ENCODE peak calls at places on chromosomes 16 and 17, in four cellular contexts. R is fibroblast of the aortic adventitia, U is cardiac fibroblast, L is AG10803. E is an unnamed sample.

GRCh38 chr17:78316867-78317816 is 42.7 kb downstream of the SOCS3 start:
- DNase-seq in U (peak), L (no peak), R (peak), E (peak)

GRCh38 chr17:66915792-66916191 is 48.7 kb upstream of the CACNG4 start:
- DNase-seq in L (no peak), R (no peak), U (no peak), E (no peak)

GRCh38 chr16:89602273-89602951 is 11.0 kb upstream of the DPEP1 start:
- DNase-seq in U (peak), L (peak), R (peak), E (peak)

GRCh38 chr17:60586288-60586974 is 13.6 kb upstream of the PPM1D start:
- DNase-seq in U (peak), R (peak), L (peak), E (no peak)

GRCh38 chr17:28529012-28529400 is 22.9 kb downstream of the FOXN1 start:
- DNase-seq in U (no peak), R (no peak), L (no peak), E (no peak)

GRCh38 chr16:6009151-6009550 is 911.6 kb upstream of the EEF2KMT start:
- DNase-seq in R (no peak), U (no peak), L (no peak), E (no peak)

GRCh38 chr17:41917957-41918391 is 777 bp downstream of the ACLY start:
- DNase-seq in U (peak), R (peak), L (no peak), E (peak)

GRCh38 chr17:42342242-42343008 is 45.8 kb downstream of the STAT3 start:
- DNase-seq in L (peak), U (no peak), R (no peak), E (peak)

GRCh38 chr17:19753049-19753444 is 4.9 kb upstream of the ALDH3A1 start:
- DNase-seq in U (peak), R (peak), L (peak), E (peak)

GRCh38 chr16:28318042-28318597 is 25.8 kb downstream of the SBK1 start:
- DNase-seq in R (no peak), L (no peak), U (no peak), E (no peak)

GRCh38 chr16:84942786-84943185 is 68.5 kb downstream of the ZDHHC7 start:
- DNase-seq in U (no peak), L (peak), R (no peak), E (no peak)

GRCh38 chr16:27287051-27287811 is 18.7 kb upstream of the NSMCE1 start:
- DNase-seq in L (no peak), R (no peak), U (no peak), E (no peak)

GRCh38 chr16:87463722-87464690 is 28.8 kb downstream of the ZCCHC14 start:
- DNase-seq in R (no peak), U (peak), L (peak), E (peak)

GRCh38 chr16:11034005-11034404 is 89.6 kb downstream of the CLEC16A start:
- DNase-seq in L (peak), U (peak), R (peak), E (peak)

GRCh38 chr17:39753514-39754160 is 15.9 kb downstream of the GRB7 start:
- DNase-seq in U (no peak), R (no peak), L (no peak), E (no peak)

GRCh38 chr16:85137323-85138072 is 25.2 kb upstream of the CIBAR2 start:
- DNase-seq in U (peak), L (peak), R (peak), E (peak)

GRCh38 chr16:27859020-27859419 is 204.5 kb downstream of the GSG1L start:
- DNase-seq in U (no peak), R (no peak), L (no peak), E (no peak)

GRCh38 chr17:55005520-55005919 is 37.0 kb downstream of the STXBP4 start:
- DNase-seq in U (peak), R (peak), L (peak), E (peak)

GRCh38 chr16:81873843-81874752 is 95.0 kb downstream of the PLCG2 start:
- DNase-seq in L (peak), U (peak), R (peak), E (peak)

GRCh38 chr16:71846443-71846842 is 667 bp downstream of the ATXN1L start:
- DNase-seq in R (peak), L (peak), U (peak), E (no peak)

GRCh38 chr17:55158439-55158838 is 106.3 kb upstream of the HLF start:
- DNase-seq in R (no peak), U (no peak), L (no peak), E (no peak)

GRCh38 chr16:17748005-17748719 is 277.4 kb upstream of the XYLT1 start:
- DNase-seq in U (no peak), L (no peak), R (no peak), E (no peak)

GRCh38 chr17:72661093-72661944 is 431.2 kb downstream of the SLC39A11 start:
- DNase-seq in L (no peak), R (no peak), U (no peak), E (no peak)

GRCh38 chr16:57366544-57367040 is 5.7 kb upstream of the CX3CL1 start:
- DNase-seq in R (no peak), U (peak), L (no peak), E (no peak)

GRCh38 chr17:83098241-83099085 is 19.1 kb downstream of the METRNL start:
- DNase-seq in L (no peak), U (no peak), R (no peak), E (peak)

GRCh38 chr17:33942414-33942813 is 312.7 kb upstream of the CCL2 start:
- DNase-seq in R (no peak), U (no peak), L (no peak), E (no peak)

GRCh38 chr17:75153854-75154194 is 488 bp downstream of the JPT1 start:
- DNase-seq in U (no peak), L (no peak), R (no peak), E (peak)

GRCh38 chr17:72602517-72603345 is 481.9 kb downstream of the SOX9 start:
- DNase-seq in R (peak), L (peak), U (peak), E (peak)

GRCh38 chr16:71954699-71955195 is 45.5 kb downstream of the PKD1L3 start:
- DNase-seq in L (no peak), U (no peak), R (no peak), E (no peak)

GRCh38 chr17:42203354-42203753 is 9.1 kb upstream of the GHDC start:
- DNase-seq in U (no peak), R (no peak), L (no peak), E (no peak)

GRCh38 chr16:14354561-14355351 is 275.3 kb downstream of the PARN start:
- DNase-seq in R (peak), U (no peak), L (peak), E (no peak)

GRCh38 chr17:968812-969766 is 10.5 kb downstream of the NXN start:
- DNase-seq in U (no peak), L (no peak), R (no peak), E (peak)

E was measured in foreskin fibroblast.